ENCODE peak calls at places on chromosomes 11 and 22, in five cellular contexts. Q is HCT116, X is K562, U is GM12878, J is H1. H is an unnamed sample.

GRCh38 chr11:102664001-102664752 is 39.0 kb upstream of the MMP20 start:
- DNase-seq in Q (peak; percentile 13), X (peak; percentile 30), U (no peak), J (no peak), H (peak; percentile 7)

GRCh38 chr11:121654506-121655480 is 202.0 kb upstream of the SORL1-AS1 start:
- DNase-seq in Q (no peak), X (no peak), U (no peak), J (no peak), H (peak; percentile 51)

GRCh38 chr11:126318642-126319373 is 14.9 kb downstream of the DCPS start:
- DNase-seq in Q (no peak), X (no peak), U (peak; percentile 55), J (no peak), H (no peak)

GRCh38 chr22:27844256-27844655 is 42.7 kb upstream of the MN1 start:
- DNase-seq in Q (no peak), X (no peak), U (no peak), J (peak; percentile 33), H (no peak)

GRCh38 chr11:69138265-69138664 is 17.5 kb upstream of the SMIM38 start:
- DNase-seq in Q (peak; percentile 54), X (peak; percentile 55), U (no peak), J (peak; percentile 36), H (no peak)

GRCh38 chr22:46002757-46003270 is 25.9 kb upstream of the WNT7B start:
- DNase-seq in Q (no peak), X (no peak), U (no peak), J (no peak), H (no peak)

GRCh38 chr11:97751952-97752351 is 1268.8 kb upstream of the CNTN5 start:
- DNase-seq in Q (no peak), X (no peak), U (no peak), J (no peak), H (no peak)

GRCh38 chr22:19477321-19478085 is 1.5 kb downstream of the UFD1 start:
- DNase-seq in Q (no peak), X (peak; percentile 49), U (no peak), J (no peak), H (peak; percentile 7)

GRCh38 chr11:107151579-107151978 is 133.3 kb upstream of the GUCY1A2 start:
- DNase-seq in Q (no peak), X (no peak), U (no peak), J (no peak), H (no peak)

GRCh38 chr22:24102366-24103200 is 78.7 kb upstream of the SUSD2 start:
- DNase-seq in Q (no peak), X (no peak), U (no peak), J (no peak), H (no peak)

GRCh38 chr11:47163198-47163597 is 13.5 kb downstream of the ARFGAP2 start:
- DNase-seq in Q (no peak), X (no peak), U (no peak), J (no peak), H (no peak)

GRCh38 chr11:60657880-60658279 is 41.5 kb upstream of the MS4A8 start:
- DNase-seq in Q (no peak), X (peak; percentile 7), U (no peak), J (no peak), H (peak; percentile 28)

GRCh38 chr11:130300567-130300966 is 14.2 kb downstream of the ZBTB44 start:
- DNase-seq in Q (no peak), X (no peak), U (no peak), J (no peak), H (no peak)

GRCh38 chr22:49230194-49230577 is 597.5 kb downstream of the BRD1 start:
- DNase-seq in Q (no peak), X (peak; percentile 14), U (no peak), J (peak; percentile 70), H (no peak)

GRCh38 chr11:119592642-119593041 is 136.4 kb downstream of the NECTIN1 start:
- DNase-seq in Q (no peak), X (no peak), U (no peak), J (no peak), H (no peak)

GRCh38 chr22:28075260-28075981 is 156.4 kb upstream of the PITPNB start:
- DNase-seq in Q (no peak), X (peak; percentile 36), U (no peak), J (no peak), H (peak; percentile 18)

GRCh38 chr22:43295173-43295572 is 48.0 kb downstream of the SCUBE1 start:
- DNase-seq in Q (no peak), X (no peak), U (no peak), J (no peak), H (no peak)

GRCh38 chr22:26385164-26385563 is 43.9 kb upstream of the ASPHD2 start:
- DNase-seq in Q (no peak), X (no peak), U (no peak), J (no peak), H (no peak)

GRCh38 chr11:57792060-57792541 is 30.5 kb downstream of the CTNND1 start:
- DNase-seq in Q (no peak), X (peak; percentile 44), U (peak; percentile 93), J (no peak), H (no peak)

GRCh38 chr22:20405931-20406685 is 12.2 kb downstream of the ZNF74 start:
- DNase-seq in Q (no peak), X (no peak), U (no peak), J (no peak), H (no peak)

GRCh38 chr11:18775492-18776292 is 15.9 kb downstream of the PTPN5 start:
- DNase-seq in Q (peak; percentile 64), X (peak; percentile 78), U (no peak), J (peak; percentile 92), H (peak; percentile 46)

GRCh38 chr11:102293873-102294601 is 23.2 kb upstream of the BIRC3 start:
- DNase-seq in Q (peak; percentile 62), X (peak; percentile 51), U (no peak), J (no peak), H (peak; percentile 54)

GRCh38 chr11:118661425-118662301 is 17.8 kb downstream of the TREH start:
- DNase-seq in Q (no peak), X (no peak), U (no peak), J (no peak), H (no peak)

DNA sequence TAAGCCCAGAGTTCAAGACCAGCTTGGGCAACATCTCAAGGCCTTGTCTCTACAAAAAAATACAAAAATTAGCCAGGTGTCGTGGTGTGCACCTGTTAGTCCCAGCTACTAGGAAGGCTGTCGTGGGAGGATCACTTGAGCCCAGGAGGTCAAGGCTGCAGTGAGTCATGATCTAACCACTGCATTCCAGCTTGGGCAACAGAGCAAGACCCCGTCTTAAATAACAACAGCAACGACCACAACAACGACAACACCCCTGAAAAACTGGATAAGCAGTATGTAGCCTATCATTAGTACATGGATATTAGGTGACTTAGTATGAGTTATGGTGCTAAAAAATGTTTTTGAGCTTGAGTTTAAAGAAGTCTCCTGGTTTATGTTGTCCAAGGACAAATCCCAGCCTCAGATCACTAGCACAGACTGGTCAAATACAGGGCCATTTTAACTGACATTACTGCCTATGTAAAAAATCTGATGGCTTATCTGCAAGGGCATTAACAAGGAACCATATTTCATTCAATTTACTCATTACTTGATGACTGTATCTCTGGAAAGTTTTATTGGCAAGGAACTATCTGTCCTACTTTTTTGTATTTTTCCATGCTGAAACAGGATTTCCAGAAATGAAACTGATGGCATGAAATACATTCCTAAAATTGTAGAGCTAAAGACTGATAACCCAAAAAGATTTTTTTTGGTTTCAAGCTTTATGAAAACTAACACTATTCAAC is 23.4 kb downstream of the C2CD3 start:
- DNase-seq in Q (no peak), X (no peak), U (no peak), J (no peak), H (no peak)
- TF ChIP-seq SRF in Q (no peak), X (no peak), U (no peak), J (no peak), H (no peak)

DNA sequence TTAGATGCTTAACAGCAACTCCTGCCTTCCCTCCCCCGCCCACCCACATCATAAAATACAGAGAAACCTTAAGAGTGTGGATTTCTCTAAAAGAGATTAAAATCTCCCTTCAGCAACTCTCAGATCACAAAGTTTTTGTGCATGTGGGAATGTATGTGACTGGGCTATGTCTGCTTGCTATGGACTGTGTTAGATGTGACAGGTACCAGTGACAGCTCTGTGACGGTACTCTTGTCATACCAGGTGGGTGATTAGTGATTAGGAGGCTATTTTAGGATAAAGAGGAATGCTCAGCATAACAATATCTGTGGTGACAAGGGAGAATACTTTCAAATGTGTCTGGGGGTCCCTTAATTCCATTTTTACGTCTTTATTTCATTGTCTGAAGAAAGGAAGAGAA is 60.2 kb downstream of the SYT9 start:
- DNase-seq in Q (no peak), X (no peak), U (no peak), J (no peak), H (no peak)
- TF ChIP-seq SRF in Q (no peak), X (no peak), U (no peak), J (no peak), H (no peak)

GRCh38 chr11:78759067-78759466 is 184.4 kb upstream of the NARS2 start:
- DNase-seq in Q (no peak), X (no peak), U (no peak), J (no peak), H (no peak)

GRCh38 chr11:78749243-78749730 is 174.6 kb upstream of the NARS2 start:
- DNase-seq in Q (no peak), X (no peak), U (no peak), J (no peak), H (no peak)

GRCh38 chr11:78752528-78752927 is 177.9 kb upstream of the NARS2 start:
- DNase-seq in Q (no peak), X (no peak), U (no peak), J (no peak), H (no peak)

DNA sequence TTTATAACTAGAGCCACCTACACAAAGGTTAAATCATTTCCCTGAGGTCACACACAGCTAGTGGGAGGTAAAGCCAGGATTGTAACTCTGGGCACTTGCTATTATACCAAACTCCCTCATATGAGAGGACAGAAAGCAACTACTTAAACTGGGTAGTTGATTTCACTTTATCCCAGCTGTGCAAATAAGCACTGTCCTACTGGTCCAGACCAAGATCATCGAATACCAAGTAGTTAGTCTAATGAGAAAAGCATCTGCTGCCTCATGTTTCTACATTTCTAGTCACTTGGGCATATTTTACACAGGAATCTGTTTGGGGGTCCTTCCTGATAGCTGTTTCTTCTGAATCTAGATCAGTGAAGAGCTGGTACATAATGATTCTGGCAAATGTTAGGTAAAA is 178.6 kb upstream of the NARS2 start:
- DNase-seq in Q (no peak), X (no peak), U (no peak), J (no peak), H (no peak)
- TF ChIP-seq SRF in Q (no peak), X (no peak), U (no peak), J (no peak), H (no peak)

GRCh38 chr11:93842461-93842860 is 8.0 kb downstream of the VSTM5 start:
- DNase-seq in Q (peak; percentile 67), X (peak; percentile 46), U (no peak), J (no peak), H (no peak)

GRCh38 chr11:93842034-93842433 is 8.4 kb downstream of the VSTM5 start:
- DNase-seq in Q (no peak), X (no peak), U (no peak), J (no peak), H (no peak)

GRCh38 chr11:93840981-93841380 is 9.4 kb downstream of the VSTM5 start:
- DNase-seq in Q (no peak), X (no peak), U (no peak), J (no peak), H (no peak)

GRCh38 chr11:93841446-93841845 is 9.0 kb downstream of the VSTM5 start:
- DNase-seq in Q (no peak), X (no peak), U (no peak), J (no peak), H (no peak)

DNA sequence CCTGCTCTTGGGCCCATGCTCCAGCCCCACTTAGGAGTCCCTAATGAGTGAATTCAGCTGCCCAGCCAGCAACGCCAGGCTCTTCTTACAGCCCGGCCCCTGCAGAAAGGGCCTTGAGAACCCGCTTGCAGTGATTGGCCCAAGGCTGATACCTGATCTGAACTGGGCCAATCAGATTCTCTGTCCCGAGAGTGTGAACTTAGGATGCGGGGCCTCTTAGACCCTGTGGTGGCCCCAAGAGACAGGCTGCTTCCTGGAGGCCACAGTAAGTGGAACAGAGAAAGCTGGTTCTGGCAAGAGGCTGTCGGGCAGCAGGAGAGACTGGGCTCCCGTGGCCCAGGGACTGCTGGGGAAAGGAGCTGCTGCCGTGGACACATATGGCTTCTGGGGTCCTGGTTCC is 11.5 kb downstream of the VSTM5 start:
- DNase-seq in Q (no peak), X (no peak), U (no peak), J (no peak), H (peak; percentile 12)
- TF ChIP-seq SRF in Q (no peak), X (no peak), U (no peak), J (no peak), H (no peak)

H was measured in HepG2.